ENCODE peak calls at places on chromosome 18, in four cellular contexts. One of them, this sample, is unnamed.

GRCh38 chr18:13216732-13217465 is 1.7 kb upstream of the LDLRAD4 start:
- DNase-seq in neural progenitor cell: peak; percentile 75
- DNase-seq in RPMI7951: no peak
- DNase-seq in NCI-H510A treated with DMSO at 0.1 percent for 48 hours: no peak
- DNase-seq in this sample: peak; percentile 28

GRCh38 chr18:56257215-56257614 is 381.2 kb downstream of the TXNL1 start:
- DNase-seq in neural progenitor cell: no peak
- DNase-seq in RPMI7951: peak; percentile 83
- DNase-seq in NCI-H510A treated with DMSO at 0.1 percent for 48 hours: no peak
- DNase-seq in this sample: no peak

GRCh38 chr18:48868468-48869466 is 82.0 kb downstream of the SMAD7 start:
- DNase-seq in neural progenitor cell: no peak
- DNase-seq in RPMI7951: no peak
- DNase-seq in NCI-H510A treated with DMSO at 0.1 percent for 48 hours: peak; percentile 43
- DNase-seq in this sample: no peak

GRCh38 chr18:26640541-26640940 is 92.2 kb upstream of the KCTD1 start:
- DNase-seq in neural progenitor cell: no peak
- DNase-seq in RPMI7951: no peak
- DNase-seq in NCI-H510A treated with DMSO at 0.1 percent for 48 hours: no peak
- DNase-seq in this sample: no peak

GRCh38 chr18:37276111-37276510 is 289.5 kb downstream of the CELF4 start:
- DNase-seq in neural progenitor cell: no peak
- DNase-seq in RPMI7951: no peak
- DNase-seq in NCI-H510A treated with DMSO at 0.1 percent for 48 hours: no peak
- DNase-seq in this sample: no peak

GRCh38 chr18:72543362-72544055 is 633 bp downstream of the CBLN2 start:
- DNase-seq in neural progenitor cell: peak; percentile 51
- DNase-seq in RPMI7951: no peak
- DNase-seq in NCI-H510A treated with DMSO at 0.1 percent for 48 hours: peak; percentile 63
- DNase-seq in this sample: no peak

GRCh38 chr18:49608366-49608747 is 46.5 kb downstream of the LIPG start:
- DNase-seq in neural progenitor cell: peak; percentile 74
- DNase-seq in RPMI7951: no peak
- DNase-seq in NCI-H510A treated with DMSO at 0.1 percent for 48 hours: no peak
- DNase-seq in this sample: no peak

GRCh38 chr18:21820035-21820810 is 79.6 kb downstream of the MIB1 start:
- DNase-seq in neural progenitor cell: no peak
- DNase-seq in RPMI7951: peak; percentile 4
- DNase-seq in NCI-H510A treated with DMSO at 0.1 percent for 48 hours: no peak
- DNase-seq in this sample: peak; percentile 34

GRCh38 chr18:54740146-54740844 is 88.0 kb upstream of the RAB27B start:
- DNase-seq in neural progenitor cell: no peak
- DNase-seq in RPMI7951: peak; percentile 59
- DNase-seq in NCI-H510A treated with DMSO at 0.1 percent for 48 hours: no peak
- DNase-seq in this sample: no peak

GRCh38 chr18:70276416-70277145 is 12.3 kb upstream of the SOCS6 start:
- DNase-seq in neural progenitor cell: no peak
- DNase-seq in RPMI7951: no peak
- DNase-seq in NCI-H510A treated with DMSO at 0.1 percent for 48 hours: no peak
- DNase-seq in this sample: no peak

GRCh38 chr18:48928787-48929186 is 22.0 kb downstream of the SMAD7 start:
- DNase-seq in neural progenitor cell: peak; percentile 35
- DNase-seq in RPMI7951: peak; percentile 86
- DNase-seq in NCI-H510A treated with DMSO at 0.1 percent for 48 hours: peak; percentile 59
- DNase-seq in this sample: peak; percentile 36

GRCh38 chr18:31065036-31065773 is 22.7 kb upstream of the DSC3 start:
- DNase-seq in neural progenitor cell: peak; percentile 11
- DNase-seq in RPMI7951: no peak
- DNase-seq in NCI-H510A treated with DMSO at 0.1 percent for 48 hours: no peak
- DNase-seq in this sample: no peak

GRCh38 chr18:43405097-43405496 is 127.8 kb upstream of the SYT4 start:
- DNase-seq in neural progenitor cell: no peak
- DNase-seq in RPMI7951: no peak
- DNase-seq in NCI-H510A treated with DMSO at 0.1 percent for 48 hours: no peak
- DNase-seq in this sample: no peak

GRCh38 chr18:78630981-78631510 is 348.6 kb upstream of the SALL3 start:
- DNase-seq in neural progenitor cell: no peak
- DNase-seq in RPMI7951: no peak
- DNase-seq in NCI-H510A treated with DMSO at 0.1 percent for 48 hours: no peak
- DNase-seq in this sample: no peak

GRCh38 chr18:29076645-29077044 is 899.7 kb upstream of the CDH2 start:
- DNase-seq in neural progenitor cell: no peak
- DNase-seq in RPMI7951: no peak
- DNase-seq in NCI-H510A treated with DMSO at 0.1 percent for 48 hours: no peak
- DNase-seq in this sample: no peak

GRCh38 chr18:58847383-58848071 is 17.1 kb upstream of the ZNF532 start:
- DNase-seq in neural progenitor cell: peak; percentile 91
- DNase-seq in RPMI7951: no peak
- DNase-seq in NCI-H510A treated with DMSO at 0.1 percent for 48 hours: no peak
- DNase-seq in this sample: no peak

GRCh38 chr18:70333757-70334156 is 44.9 kb downstream of the SOCS6 start:
- DNase-seq in neural progenitor cell: no peak
- DNase-seq in RPMI7951: peak; percentile 72
- DNase-seq in NCI-H510A treated with DMSO at 0.1 percent for 48 hours: no peak
- DNase-seq in this sample: no peak

GRCh38 chr18:37403100-37403781 is 162.4 kb downstream of the CELF4 start:
- DNase-seq in neural progenitor cell: no peak
- DNase-seq in RPMI7951: peak; percentile 94
- DNase-seq in NCI-H510A treated with DMSO at 0.1 percent for 48 hours: peak; percentile 70
- DNase-seq in this sample: no peak

GRCh38 chr18:34956663-34957062 is 84.5 kb upstream of the MAPRE2 start:
- DNase-seq in neural progenitor cell: no peak
- DNase-seq in RPMI7951: peak; percentile 31
- DNase-seq in NCI-H510A treated with DMSO at 0.1 percent for 48 hours: no peak
- DNase-seq in this sample: no peak

GRCh38 chr18:21600526-21601410 is at the start of gene ESCO1:
- DNase-seq in neural progenitor cell: peak; percentile 96
- DNase-seq in RPMI7951: peak; percentile 96
- DNase-seq in NCI-H510A treated with DMSO at 0.1 percent for 48 hours: peak; percentile 82
- DNase-seq in this sample: peak; percentile 98

GRCh38 chr18:70337139-70337972 is 48.5 kb downstream of the SOCS6 start:
- DNase-seq in neural progenitor cell: peak; percentile 31
- DNase-seq in RPMI7951: peak; percentile 89
- DNase-seq in NCI-H510A treated with DMSO at 0.1 percent for 48 hours: no peak
- DNase-seq in this sample: peak; percentile 43

GRCh38 chr18:68316636-68317035 is 398.3 kb downstream of the TMX3 start:
- DNase-seq in neural progenitor cell: no peak
- DNase-seq in RPMI7951: peak; percentile 35
- DNase-seq in NCI-H510A treated with DMSO at 0.1 percent for 48 hours: no peak
- DNase-seq in this sample: no peak

GRCh38 chr18:51273435-51273834 is 76.0 kb upstream of the MEX3C start:
- DNase-seq in neural progenitor cell: no peak
- DNase-seq in RPMI7951: no peak
- DNase-seq in NCI-H510A treated with DMSO at 0.1 percent for 48 hours: no peak
- DNase-seq in this sample: peak; percentile 37

GRCh38 chr18:75384144-75384543 is 43.4 kb downstream of the SMIM21 start:
- DNase-seq in neural progenitor cell: no peak
- DNase-seq in RPMI7951: no peak
- DNase-seq in NCI-H510A treated with DMSO at 0.1 percent for 48 hours: no peak
- DNase-seq in this sample: no peak

GRCh38 chr18:8516391-8517250 is 92.6 kb upstream of the RAB12 start:
- DNase-seq in neural progenitor cell: no peak
- DNase-seq in RPMI7951: no peak
- DNase-seq in NCI-H510A treated with DMSO at 0.1 percent for 48 hours: no peak
- DNase-seq in this sample: no peak

GRCh38 chr18:35355140-35355618 is 11.0 kb upstream of the ZNF24 start:
- DNase-seq in neural progenitor cell: peak; percentile 86
- DNase-seq in RPMI7951: peak; percentile 79
- DNase-seq in NCI-H510A treated with DMSO at 0.1 percent for 48 hours: peak; percentile 93
- DNase-seq in this sample: peak; percentile 90

GRCh38 chr18:24413148-24413547 is 13.3 kb upstream of the IMPACT start:
- DNase-seq in neural progenitor cell: peak; percentile 54
- DNase-seq in RPMI7951: peak; percentile 40
- DNase-seq in NCI-H510A treated with DMSO at 0.1 percent for 48 hours: no peak
- DNase-seq in this sample: peak; percentile 67

GRCh38 chr18:74255022-74255658 is 36.6 kb downstream of the CYB5A start:
- DNase-seq in neural progenitor cell: no peak
- DNase-seq in RPMI7951: peak; percentile 24
- DNase-seq in NCI-H510A treated with DMSO at 0.1 percent for 48 hours: no peak
- DNase-seq in this sample: no peak

GRCh38 chr18:72542993-72543361 is 1.2 kb downstream of the CBLN2 start:
- DNase-seq in neural progenitor cell: peak; percentile 52
- DNase-seq in RPMI7951: no peak
- DNase-seq in NCI-H510A treated with DMSO at 0.1 percent for 48 hours: peak; percentile 38
- DNase-seq in this sample: no peak

GRCh38 chr18:8501044-8501443 is 108.2 kb upstream of the RAB12 start:
- DNase-seq in neural progenitor cell: no peak
- DNase-seq in RPMI7951: no peak
- DNase-seq in NCI-H510A treated with DMSO at 0.1 percent for 48 hours: peak; percentile 98
- DNase-seq in this sample: no peak

GRCh38 chr18:45122510-45122909 is 441.8 kb downstream of the SETBP1 start:
- DNase-seq in neural progenitor cell: no peak
- DNase-seq in RPMI7951: peak; percentile 58
- DNase-seq in NCI-H510A treated with DMSO at 0.1 percent for 48 hours: no peak
- DNase-seq in this sample: no peak

This sample was measured in SK-MEL-5.